ENCODE peak calls at places on chromosomes 7 and 10, in ten cellular contexts. Z is dorsolateral prefrontal cortex, K is body of pancreas, D is esophagus squamous epithelium, R is prostate gland, V is ascending aorta, P is A549, U is testis, Q is thyroid gland, C is heart left ventricle. H is an unnamed sample.

GRCh38 chr7:140231779-140232491 is 55.2 kb upstream of the KDM7A start:
- DNase-seq in Z (no peak), K (no peak), D (no peak), R (peak), V (no peak), P (no peak), U (no peak), Q (no peak), C (no peak), H (no peak)

GRCh38 chr10:34137955-34138354 is 677.1 kb downstream of the PARD3 start:
- DNase-seq in Z (no peak), K (no peak), D (no peak), R (no peak), V (no peak), P (no peak), U (no peak), Q (no peak), C (no peak), H (no peak)

GRCh38 chr10:95308389-95309302 is 17.8 kb upstream of the PDLIM1 start:
- DNase-seq in Z (no peak), K (peak), D (no peak), R (peak), V (no peak), P (peak), U (peak), Q (peak), C (peak), H (peak)

GRCh38 chr7:30453016-30453415 is 25.6 kb downstream of the NOD1 start:
- DNase-seq in Z (no peak), K (no peak), D (no peak), R (no peak), V (no peak), P (no peak), U (no peak), Q (peak), C (no peak), H (no peak)

GRCh38 chr7:140696024-140696678 is 357 bp upstream of the NDUFB2 start:
- DNase-seq in Z (peak), K (peak), D (peak), R (peak), V (peak), P (peak), U (peak), Q (peak), C (peak), H (peak)

GRCh38 chr7:6577369-6578113 is at the start of gene ZDHHC4:
- DNase-seq in Z (peak), K (peak), D (peak), R (peak), V (peak), P (peak), U (peak), Q (peak), C (peak), H (peak)

GRCh38 chr7:36986429-36987362 is 262.4 kb upstream of the AOAH start:
- DNase-seq in Z (peak), K (peak), D (no peak), R (peak), V (peak), P (peak), U (peak), Q (peak), C (peak), H (peak)

GRCh38 chr7:106071999-106072714 is 40.0 kb downstream of the SYPL1 start:
- DNase-seq in Z (no peak), K (peak), D (no peak), R (peak), V (no peak), P (no peak), U (no peak), Q (peak), C (peak), H (no peak)

GRCh38 chr7:112550468-112551060 is 69.8 kb downstream of the LSMEM1 start:
- DNase-seq in Z (no peak), K (peak), D (no peak), R (peak), V (no peak), P (peak), U (no peak), Q (no peak), C (no peak), H (no peak)

GRCh38 chr10:133489816-133490588 is 36.3 kb downstream of the SCART1 start:
- DNase-seq in Z (no peak), K (no peak), D (no peak), R (no peak), V (no peak), P (no peak), U (no peak), Q (no peak), C (no peak), H (no peak)

GRCh38 chr10:124476043-124476725 is 14.6 kb downstream of the LHPP start:
- DNase-seq in Z (no peak), K (no peak), D (no peak), R (no peak), V (no peak), P (no peak), U (no peak), Q (peak), C (no peak), H (no peak)

GRCh38 chr10:69800109-69800508 is 1.6 kb upstream of the COL13A1 start:
- DNase-seq in Z (no peak), K (peak), D (no peak), R (peak), V (no peak), P (peak), U (peak), Q (peak), C (peak), H (no peak)

GRCh38 chr10:42767906-42768305 is 14.7 kb upstream of the BMS1 start:
- DNase-seq in Z (no peak), K (no peak), D (no peak), R (no peak), V (no peak), P (no peak), U (no peak), Q (no peak), C (no peak), H (no peak)

GRCh38 chr10:88117227-88117626 is 253.8 kb downstream of the PTEN start:
- DNase-seq in Z (no peak), K (no peak), D (no peak), R (no peak), V (no peak), P (no peak), U (no peak), Q (no peak), C (no peak), H (no peak)

GRCh38 chr7:16260236-16260728 is 161.1 kb downstream of the CRPPA start:
- DNase-seq in Z (no peak), K (no peak), D (no peak), R (no peak), V (no peak), P (no peak), U (no peak), Q (no peak), C (no peak), H (no peak)

GRCh38 chr10:72175166-72175565 is 40.6 kb upstream of the ANAPC16 start:
- DNase-seq in Z (no peak), K (no peak), D (no peak), R (no peak), V (no peak), P (no peak), U (no peak), Q (no peak), C (no peak), H (no peak)

GRCh38 chr10:97048649-97049427 is 136.9 kb downstream of the SLIT1 start:
- DNase-seq in Z (no peak), K (no peak), D (no peak), R (no peak), V (no peak), P (no peak), U (no peak), Q (no peak), C (no peak), H (no peak)

GRCh38 chr7:52507546-52507945 is 527.9 kb upstream of the POM121L12 start:
- DNase-seq in Z (no peak), K (no peak), D (no peak), R (no peak), V (no peak), P (no peak), U (no peak), Q (no peak), C (no peak), H (no peak)

GRCh38 chr10:90937645-90938258 is 16.9 kb upstream of the ANKRD1 start:
- DNase-seq in Z (no peak), K (no peak), D (no peak), R (no peak), V (no peak), P (no peak), U (no peak), Q (no peak), C (no peak), H (no peak)

DNA sequence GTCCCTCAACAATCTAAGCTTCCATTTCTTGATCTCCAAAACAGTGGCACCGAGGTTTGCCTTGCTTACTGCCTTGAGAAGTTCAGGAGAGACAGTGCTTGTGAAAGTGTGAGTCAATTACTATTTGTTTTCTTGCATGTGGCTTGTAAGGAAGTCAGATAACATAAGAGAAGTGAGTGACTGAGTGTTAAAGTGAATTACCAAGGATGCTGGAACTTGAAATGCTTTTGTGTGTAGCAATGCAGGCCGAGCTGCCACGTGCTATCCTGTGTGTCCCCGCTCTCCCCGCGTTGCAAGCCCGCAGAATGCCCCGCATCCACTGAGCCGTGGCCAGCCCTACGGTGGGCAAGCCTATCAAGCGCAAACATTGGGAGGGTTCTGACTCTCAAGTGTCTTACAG is 157.7 kb upstream of the ITGB1 start:
- DNase-seq in Z (no peak), K (no peak), D (no peak), R (no peak), V (no peak), P (no peak), U (no peak), Q (no peak), C (no peak), H (no peak)
- H3K27ac ChIP-seq in Z (no peak), K (no peak), D (no peak), R (no peak), V (no peak), P (peak), U (no peak), Q (no peak), C (peak), H (no peak)

DNA sequence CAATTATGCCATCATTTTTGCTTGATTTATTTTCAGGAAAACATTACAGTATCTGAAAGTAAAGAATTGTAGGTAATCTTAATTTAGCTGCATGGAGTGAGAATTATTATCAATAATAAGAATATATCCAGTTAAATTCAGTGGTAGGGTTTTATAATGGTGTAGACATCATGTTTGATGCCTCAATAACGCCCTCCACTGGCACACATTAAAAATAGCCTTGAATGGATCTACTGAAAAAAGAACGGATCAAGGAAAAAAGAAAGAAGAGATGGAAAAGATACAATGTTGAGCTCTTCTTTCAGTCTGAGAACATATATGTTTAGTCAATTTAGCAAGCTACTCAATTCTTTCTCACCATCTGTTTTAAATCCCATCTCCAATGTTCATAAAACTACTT is 319.2 kb downstream of the CDC14C start:
- DNase-seq in Z (no peak), K (no peak), D (no peak), R (no peak), V (no peak), P (no peak), U (no peak), Q (no peak), C (no peak), H (no peak)
- TF ChIP-seq CTCF in Z (no peak), K (no peak), D (no peak), R (no peak), V (no peak), P (no peak), U (no peak), Q (no peak), C (no peak), H (no peak)

GRCh38 chr10:61472090-61472674 is 19.0 kb upstream of the TMEM26 start:
- DNase-seq in Z (no peak), K (no peak), D (no peak), R (no peak), V (no peak), P (no peak), U (no peak), Q (no peak), C (no peak), H (no peak)

GRCh38 chr10:61476529-61476928 is 23.3 kb upstream of the TMEM26 start:
- DNase-seq in Z (no peak), K (no peak), D (no peak), R (no peak), V (no peak), P (no peak), U (no peak), Q (no peak), C (no peak), H (no peak)

GRCh38 chr10:61477469-61477868 is 24.3 kb upstream of the TMEM26 start:
- DNase-seq in Z (no peak), K (no peak), D (no peak), R (no peak), V (no peak), P (no peak), U (no peak), Q (no peak), C (no peak), H (no peak)

GRCh38 chr10:61478621-61479312 is 25.6 kb upstream of the TMEM26 start:
- DNase-seq in Z (no peak), K (no peak), D (no peak), R (no peak), V (no peak), P (no peak), U (no peak), Q (no peak), C (no peak), H (no peak)

GRCh38 chr10:61475449-61475873 is 22.3 kb upstream of the TMEM26 start:
- DNase-seq in Z (no peak), K (no peak), D (no peak), R (no peak), V (no peak), P (no peak), U (no peak), Q (no peak), C (no peak), H (no peak)
- H3K27ac ChIP-seq in Z (no peak), K (no peak), D (no peak), R (no peak), V (no peak), P (no peak), U (no peak), Q (no peak), C (no peak), H (no peak)

GRCh38 chr7:80922254-80923049 is 3.6 kb upstream of the SEMA3C start:
- DNase-seq in Z (no peak), K (peak), D (no peak), R (peak), V (no peak), P (no peak), U (no peak), Q (no peak), C (no peak), H (no peak)

GRCh38 chr7:80918406-80918805 is 445 bp downstream of the SEMA3C start:
- DNase-seq in Z (no peak), K (no peak), D (no peak), R (peak), V (no peak), P (no peak), U (peak), Q (peak), C (no peak), H (no peak)

GRCh38 chr7:80918909-80919721 is at the start of gene SEMA3C:
- DNase-seq in Z (peak), K (peak), D (peak), R (peak), V (peak), P (peak), U (peak), Q (peak), C (peak), H (peak)

GRCh38 chr7:80921130-80921529 is 2.3 kb upstream of the SEMA3C start:
- DNase-seq in Z (no peak), K (no peak), D (no peak), R (peak), V (no peak), P (no peak), U (no peak), Q (no peak), C (no peak), H (no peak)

DNA sequence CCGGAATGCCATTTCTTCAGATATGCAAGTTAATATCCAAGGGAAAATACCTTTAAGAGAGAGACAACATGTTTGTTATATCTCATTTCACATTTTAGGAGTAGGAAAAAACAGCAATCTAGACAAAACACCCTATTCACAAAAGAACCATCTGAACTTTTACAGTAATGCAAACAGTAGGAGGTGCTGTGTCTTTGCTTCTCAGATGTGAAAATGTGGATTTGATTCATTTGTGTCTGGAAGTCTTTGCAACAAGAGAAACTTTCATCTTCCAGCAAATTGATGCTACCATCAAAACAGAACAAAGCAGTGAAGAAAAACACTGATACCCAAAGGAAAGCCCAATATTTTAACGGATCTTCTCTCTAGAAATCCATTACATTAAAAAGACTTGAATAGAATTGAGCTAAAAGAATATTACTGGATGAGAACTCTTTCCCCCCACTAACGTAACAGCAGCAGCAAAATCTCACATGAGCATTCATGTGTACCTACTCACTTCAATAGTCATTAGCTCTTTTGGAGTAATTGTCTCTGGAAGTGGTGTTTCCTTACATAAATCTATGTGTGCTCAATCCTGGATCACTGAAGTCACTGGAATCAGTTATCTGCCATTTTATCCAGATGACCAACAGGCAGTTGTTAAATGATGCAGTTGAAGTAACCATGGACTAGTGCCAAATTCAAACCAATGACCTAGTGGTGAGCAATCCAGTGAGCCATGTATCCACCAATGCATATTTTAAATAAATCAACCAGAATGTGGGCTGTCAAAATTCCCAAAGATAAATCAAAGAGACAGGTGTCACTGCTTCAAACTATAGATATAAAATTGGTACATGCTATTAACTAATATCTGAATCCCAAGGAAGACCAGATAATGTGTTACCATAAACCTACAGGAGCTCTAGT is 1.8 kb downstream of the SEMA3C start:
- DNase-seq in Z (no peak), K (no peak), D (no peak), R (no peak), V (no peak), P (peak), U (no peak), Q (no peak), C (no peak), H (no peak)
- TF ChIP-seq CTCF in Z (peak), K (peak), D (peak), R (no peak), V (no peak), P (peak), U (peak), Q (peak), C (no peak), H (peak)